ENCODE peak calls at places on chromosomes 11 and 22, in nine cellular contexts. D is T-cell, G is fibroblast of mammary gland, S is GOT3, C is KBM-7, Y is foreskin fibroblast, T is neural progenitor cell, F is RWPE1, E is ELR. N is an unnamed sample.
A peak's percentile ranks its signal among the peaks of the same experiment; 100 is the strongest.

GRCh38 chr11:1837171-1838076 is 1.4 kb upstream of the TNNI2 start:
- DNase-seq in E (peak; percentile 64), D (peak; percentile 74), F (peak; percentile 34), Y (peak; percentile 35), C (peak; percentile 69), T (peak; percentile 93), S (no peak), G (peak; percentile 46), N (peak; percentile 55)

GRCh38 chr11:13759050-13759449 is 90.6 kb downstream of the FAR1 start:
- DNase-seq in T (no peak), C (no peak), F (no peak), E (no peak), S (no peak), Y (no peak), D (no peak), G (no peak), N (no peak)

GRCh38 chr11:59174664-59175033 is 2.7 kb downstream of the DTX4 start:
- DNase-seq in S (no peak), C (no peak), F (peak; percentile 75), T (no peak), Y (no peak), E (peak; percentile 82), D (no peak), G (no peak), N (peak; percentile 67)

GRCh38 chr22:29879738-29880137 is 3.2 kb upstream of the MTMR3 start:
- DNase-seq in S (no peak), C (no peak), T (no peak), E (peak; percentile 30), F (peak; percentile 5), D (no peak), G (peak; percentile 28), Y (no peak), N (peak; percentile 18)

GRCh38 chr11:45857834-45858492 is 10.7 kb downstream of the CRY2 start:
- DNase-seq in F (no peak), S (peak; percentile 19), C (no peak), Y (peak; percentile 89), E (peak; percentile 43), G (peak; percentile 96), D (no peak), T (no peak), N (peak; percentile 54)

GRCh38 chr11:63862923-63863322 is 24.0 kb downstream of the MARK2 start:
- DNase-seq in C (peak; percentile 49), D (no peak), Y (no peak), T (no peak), G (no peak), E (no peak), S (no peak), F (no peak), N (no peak)

GRCh38 chr11:2404735-2405196 is 4.2 kb downstream of the TSSC4 start:
- DNase-seq in G (no peak), C (no peak), T (no peak), Y (no peak), F (no peak), E (no peak), D (no peak), S (no peak), N (no peak)

GRCh38 chr22:43389227-43389836 is 22.5 kb upstream of the MPPED1 start:
- DNase-seq in Y (no peak), D (no peak), G (no peak), C (no peak), S (no peak), E (no peak), T (no peak), F (no peak), N (no peak)

GRCh38 chr11:10488581-10489443 is 33.7 kb downstream of the AMPD3 start:
- DNase-seq in E (no peak), Y (no peak), T (no peak), C (no peak), D (no peak), F (peak; percentile 77), G (no peak), S (no peak), N (no peak)

GRCh38 chr11:131195801-131196517 is 174.5 kb upstream of the NTM start:
- DNase-seq in Y (no peak), C (no peak), E (no peak), D (no peak), F (peak; percentile 31), T (no peak), S (no peak), G (peak; percentile 17), N (peak; percentile 43)

GRCh38 chr22:47299879-47300697 is 537.6 kb downstream of the TBC1D22A start:
- DNase-seq in S (no peak), D (no peak), T (no peak), C (no peak), Y (no peak), G (no peak), E (no peak), F (no peak), N (no peak)

GRCh38 chr11:98358551-98358950 is 662.2 kb upstream of the CNTN5 start:
- DNase-seq in E (peak; percentile 64), D (no peak), C (no peak), F (no peak), G (peak; percentile 3), T (no peak), S (no peak), Y (no peak), N (no peak)

GRCh38 chr11:27618591-27618990 is 81.7 kb downstream of the BDNF start:
- DNase-seq in S (no peak), G (peak; percentile 4), F (no peak), D (no peak), T (no peak), C (no peak), Y (no peak), E (peak; percentile 45), N (peak; percentile 24)

GRCh38 chr11:21944577-21944976 is 248.3 kb upstream of the ANO5 start:
- DNase-seq in D (no peak), F (no peak), Y (no peak), E (no peak), C (no peak), G (no peak), S (no peak), T (no peak), N (no peak)

GRCh38 chr22:36201630-36202312 is at the start of gene APOL4:
- DNase-seq in G (peak; percentile 59), C (peak; percentile 85), F (no peak), D (no peak), E (no peak), S (no peak), T (no peak), Y (no peak), N (no peak)

GRCh38 chr11:3095712-3096361 is 38.6 kb upstream of the CARS1 start:
- DNase-seq in E (peak; percentile 96), F (peak; percentile 45), C (no peak), T (peak; percentile 69), G (peak; percentile 89), D (no peak), S (no peak), Y (peak; percentile 85), N (peak; percentile 90)

GRCh38 chr11:67572747-67573419 is 10.7 kb upstream of the GSTP1 start:
- DNase-seq in F (no peak), G (peak; percentile 50), T (peak; percentile 84), S (no peak), C (peak; percentile 57), D (no peak), E (peak; percentile 67), Y (peak; percentile 36), N (peak; percentile 49)

GRCh38 chr11:81004576-81004975 is 1563.7 kb upstream of the TENM4 start:
- DNase-seq in G (no peak), D (no peak), Y (no peak), S (no peak), F (no peak), T (no peak), E (no peak), C (no peak), N (no peak)

GRCh38 chr11:8213390-8213789 is 44.6 kb upstream of the RIC3 start:
- DNase-seq in F (no peak), Y (no peak), S (no peak), C (no peak), E (no peak), D (no peak), G (peak; percentile 3), T (no peak), N (no peak)

GRCh38 chr11:59141673-59142460 is 789 bp upstream of the FAM111A start:
- DNase-seq in T (no peak), D (no peak), Y (no peak), E (peak; percentile 74), F (peak; percentile 16), G (peak; percentile 50), C (no peak), S (no peak), N (peak; percentile 69)

GRCh38 chr22:47190276-47190956 is 428.0 kb downstream of the TBC1D22A start:
- DNase-seq in C (no peak), D (no peak), T (no peak), F (no peak), S (no peak), G (no peak), E (no peak), Y (no peak), N (no peak)

GRCh38 chr11:78244080-78244479 is 55.4 kb downstream of the USP35 start:
- DNase-seq in E (no peak), Y (no peak), F (no peak), T (no peak), C (no peak), S (no peak), D (no peak), G (peak; percentile 26), N (no peak)

GRCh38 chr22:50671641-50672040 is 982 bp upstream of the SHANK3 start:
- DNase-seq in D (no peak), C (peak; percentile 33), F (no peak), S (no peak), Y (no peak), T (no peak), E (no peak), G (no peak), N (no peak)

GRCh38 chr11:99316761-99317475 is 296.2 kb downstream of the CNTN5 start:
- DNase-seq in S (no peak), F (no peak), D (no peak), E (no peak), T (no peak), G (no peak), Y (no peak), C (no peak), N (peak; percentile 23)

GRCh38 chr22:20998411-20999336 is 3.2 kb downstream of the THAP7 start:
- DNase-seq in C (no peak), F (no peak), D (no peak), T (no peak), Y (peak; percentile 31), E (peak; percentile 53), G (peak; percentile 51), S (no peak), N (peak; percentile 38)

GRCh38 chr11:287821-288327 is 1.1 kb upstream of the PGGHG start:
- DNase-seq in T (peak; percentile 1), D (no peak), G (no peak), S (no peak), F (no peak), C (no peak), Y (no peak), E (no peak), N (no peak)

GRCh38 chr11:116136987-116137674 is 632.9 kb upstream of the CADM1 start:
- DNase-seq in G (no peak), F (no peak), C (no peak), E (no peak), D (no peak), S (no peak), T (no peak), Y (no peak), N (no peak)

GRCh38 chr22:42641801-42642413 is 1.5 kb upstream of the ATP5MGL start:
- DNase-seq in D (no peak), T (no peak), C (no peak), Y (no peak), E (no peak), F (no peak), G (no peak), S (no peak), N (no peak)

GRCh38 chr22:33850724-33851123 is 69.6 kb downstream of the LARGE1 start:
- DNase-seq in S (no peak), C (no peak), G (no peak), T (no peak), E (no peak), D (no peak), Y (no peak), F (no peak), N (no peak)

GRCh38 chr11:85941380-85941973 is 86.3 kb downstream of the CCDC83 start:
- DNase-seq in T (peak; percentile 66), D (no peak), Y (peak; percentile 61), G (peak; percentile 74), F (peak; percentile 39), S (no peak), E (peak; percentile 71), C (peak; percentile 70), N (peak; percentile 69)

N was measured in EL.